ENCODE peak calls at places on chromosomes 11 and 22, in five cellular contexts. One of them, this sample, is unnamed.

GRCh38 chr22:46737105-46737975 is 712 bp downstream of the CERK start:
- DNase-seq in HuH-7.5: peak; percentile 65
- DNase-seq in GM04503: no peak
- DNase-seq in NAMALWA: peak; percentile 69
- DNase-seq in CD4-positive, CD25-positive, alpha-beta regulatory T cell: peak; percentile 51
- DNase-seq in this sample: no peak

GRCh38 chr11:66853242-66854229 is 3.3 kb upstream of the LRFN4 start:
- DNase-seq in HuH-7.5: peak; percentile 78
- DNase-seq in GM04503: no peak
- DNase-seq in NAMALWA: no peak
- DNase-seq in CD4-positive, CD25-positive, alpha-beta regulatory T cell: no peak
- DNase-seq in this sample: no peak

GRCh38 chr11:65182258-65183170 is 786 bp downstream of the CAPN1 start:
- DNase-seq in HuH-7.5: no peak
- DNase-seq in GM04503: no peak
- DNase-seq in NAMALWA: no peak
- DNase-seq in CD4-positive, CD25-positive, alpha-beta regulatory T cell: no peak
- DNase-seq in this sample: no peak

GRCh38 chr22:18905540-18906409 is at the start of gene DGCR6:
- DNase-seq in HuH-7.5: no peak
- DNase-seq in GM04503: no peak
- DNase-seq in NAMALWA: no peak
- DNase-seq in CD4-positive, CD25-positive, alpha-beta regulatory T cell: no peak
- DNase-seq in this sample: no peak

GRCh38 chr22:36117053-36117554 is 43.5 kb downstream of the APOL3 start:
- DNase-seq in HuH-7.5: no peak
- DNase-seq in GM04503: no peak
- DNase-seq in NAMALWA: no peak
- DNase-seq in CD4-positive, CD25-positive, alpha-beta regulatory T cell: no peak
- DNase-seq in this sample: no peak

GRCh38 chr11:64638017-64638664 is 47.1 kb downstream of the SLC22A12 start:
- DNase-seq in HuH-7.5: no peak
- DNase-seq in GM04503: no peak
- DNase-seq in NAMALWA: peak; percentile 81
- DNase-seq in CD4-positive, CD25-positive, alpha-beta regulatory T cell: no peak
- DNase-seq in this sample: no peak

GRCh38 chr11:99066609-99067008 is 45.9 kb downstream of the CNTN5 start:
- DNase-seq in HuH-7.5: no peak
- DNase-seq in GM04503: no peak
- DNase-seq in NAMALWA: no peak
- DNase-seq in CD4-positive, CD25-positive, alpha-beta regulatory T cell: no peak
- DNase-seq in this sample: no peak

GRCh38 chr11:77146261-77147035 is 18.4 kb downstream of the MYO7A start:
- DNase-seq in HuH-7.5: no peak
- DNase-seq in GM04503: no peak
- DNase-seq in NAMALWA: no peak
- DNase-seq in CD4-positive, CD25-positive, alpha-beta regulatory T cell: no peak
- DNase-seq in this sample: no peak

GRCh38 chr11:72338266-72338665 is 94.3 kb upstream of the PHOX2A start:
- DNase-seq in HuH-7.5: no peak
- DNase-seq in GM04503: no peak
- DNase-seq in NAMALWA: no peak
- DNase-seq in CD4-positive, CD25-positive, alpha-beta regulatory T cell: no peak
- DNase-seq in this sample: no peak

GRCh38 chr11:70783356-70783755 is 385.0 kb downstream of the CTTN start:
- DNase-seq in HuH-7.5: no peak
- DNase-seq in GM04503: no peak
- DNase-seq in NAMALWA: no peak
- DNase-seq in CD4-positive, CD25-positive, alpha-beta regulatory T cell: no peak
- DNase-seq in this sample: no peak

GRCh38 chr11:43927925-43928707 is 14.3 kb upstream of the C11orf96 start:
- DNase-seq in HuH-7.5: no peak
- DNase-seq in GM04503: no peak
- DNase-seq in NAMALWA: no peak
- DNase-seq in CD4-positive, CD25-positive, alpha-beta regulatory T cell: no peak
- DNase-seq in this sample: no peak

GRCh38 chr11:100681064-100681502 is 6.0 kb upstream of the ARHGAP42 start:
- DNase-seq in HuH-7.5: peak; percentile 46
- DNase-seq in GM04503: peak; percentile 15
- DNase-seq in NAMALWA: peak; percentile 93
- DNase-seq in CD4-positive, CD25-positive, alpha-beta regulatory T cell: no peak
- DNase-seq in this sample: no peak

GRCh38 chr22:29445508-29445907 is 7.1 kb downstream of the RFPL1 start:
- DNase-seq in HuH-7.5: no peak
- DNase-seq in GM04503: no peak
- DNase-seq in NAMALWA: no peak
- DNase-seq in CD4-positive, CD25-positive, alpha-beta regulatory T cell: no peak
- DNase-seq in this sample: no peak

GRCh38 chr11:3674189-3674588 is 3.0 kb upstream of the CHRNA10 start:
- DNase-seq in HuH-7.5: no peak
- DNase-seq in GM04503: no peak
- DNase-seq in NAMALWA: no peak
- DNase-seq in CD4-positive, CD25-positive, alpha-beta regulatory T cell: no peak
- DNase-seq in this sample: peak; percentile 9

GRCh38 chr11:2776351-2777061 is 76.7 kb upstream of the KCNQ1OT1 start:
- DNase-seq in HuH-7.5: no peak
- DNase-seq in GM04503: no peak
- DNase-seq in NAMALWA: no peak
- DNase-seq in CD4-positive, CD25-positive, alpha-beta regulatory T cell: no peak
- DNase-seq in this sample: no peak

GRCh38 chr22:46036558-46037408 is 59.8 kb upstream of the WNT7B start:
- DNase-seq in HuH-7.5: peak; percentile 61
- DNase-seq in GM04503: no peak
- DNase-seq in NAMALWA: peak; percentile 85
- DNase-seq in CD4-positive, CD25-positive, alpha-beta regulatory T cell: peak; percentile 71
- DNase-seq in this sample: no peak

GRCh38 chr22:27492566-27493201 is 308.9 kb downstream of the MN1 start:
- DNase-seq in HuH-7.5: no peak
- DNase-seq in GM04503: no peak
- DNase-seq in NAMALWA: no peak
- DNase-seq in CD4-positive, CD25-positive, alpha-beta regulatory T cell: no peak
- DNase-seq in this sample: no peak

GRCh38 chr11:113681711-113682410 is 24.2 kb downstream of the TMPRSS5 start:
- DNase-seq in HuH-7.5: no peak
- DNase-seq in GM04503: no peak
- DNase-seq in NAMALWA: no peak
- DNase-seq in CD4-positive, CD25-positive, alpha-beta regulatory T cell: no peak
- DNase-seq in this sample: no peak

GRCh38 chr11:16791494-16791961 is 53.1 kb downstream of the C11orf58 start:
- DNase-seq in HuH-7.5: no peak
- DNase-seq in GM04503: peak; percentile 89
- DNase-seq in NAMALWA: no peak
- DNase-seq in CD4-positive, CD25-positive, alpha-beta regulatory T cell: no peak
- DNase-seq in this sample: peak; percentile 74

GRCh38 chr22:30565341-30565740 is 9.1 kb downstream of the GAL3ST1 start:
- DNase-seq in HuH-7.5: no peak
- DNase-seq in GM04503: peak; percentile 19
- DNase-seq in NAMALWA: no peak
- DNase-seq in CD4-positive, CD25-positive, alpha-beta regulatory T cell: no peak
- DNase-seq in this sample: no peak

GRCh38 chr11:58927393-58928081 is 11.8 kb upstream of the GLYATL1 start:
- DNase-seq in HuH-7.5: no peak
- DNase-seq in GM04503: no peak
- DNase-seq in NAMALWA: peak; percentile 84
- DNase-seq in CD4-positive, CD25-positive, alpha-beta regulatory T cell: peak; percentile 8
- DNase-seq in this sample: no peak

GRCh38 chr11:106723071-106723470 is 295.2 kb downstream of the GUCY1A2 start:
- DNase-seq in HuH-7.5: no peak
- DNase-seq in GM04503: no peak
- DNase-seq in NAMALWA: no peak
- DNase-seq in CD4-positive, CD25-positive, alpha-beta regulatory T cell: no peak
- DNase-seq in this sample: no peak

GRCh38 chr22:39727541-39727940 is 157.0 kb downstream of the CACNA1I start:
- DNase-seq in HuH-7.5: no peak
- DNase-seq in GM04503: no peak
- DNase-seq in NAMALWA: no peak
- DNase-seq in CD4-positive, CD25-positive, alpha-beta regulatory T cell: no peak
- DNase-seq in this sample: no peak

GRCh38 chr11:118167253-118167652 is 9.2 kb downstream of the SCN2B start:
- DNase-seq in HuH-7.5: no peak
- DNase-seq in GM04503: no peak
- DNase-seq in NAMALWA: no peak
- DNase-seq in CD4-positive, CD25-positive, alpha-beta regulatory T cell: no peak
- DNase-seq in this sample: no peak

GRCh38 chr11:27420217-27420616 is 52.4 kb downstream of the LGR4 start:
- DNase-seq in HuH-7.5: no peak
- DNase-seq in GM04503: no peak
- DNase-seq in NAMALWA: no peak
- DNase-seq in CD4-positive, CD25-positive, alpha-beta regulatory T cell: no peak
- DNase-seq in this sample: no peak

GRCh38 chr11:17766590-17766989 is 32.0 kb downstream of the KCNC1 start:
- DNase-seq in HuH-7.5: no peak
- DNase-seq in GM04503: no peak
- DNase-seq in NAMALWA: no peak
- DNase-seq in CD4-positive, CD25-positive, alpha-beta regulatory T cell: no peak
- DNase-seq in this sample: no peak

GRCh38 chr11:119085523-119085878 is 820 bp downstream of the HMBS start:
- DNase-seq in HuH-7.5: no peak
- DNase-seq in GM04503: no peak
- DNase-seq in NAMALWA: no peak
- DNase-seq in CD4-positive, CD25-positive, alpha-beta regulatory T cell: no peak
- DNase-seq in this sample: no peak

GRCh38 chr11:133520707-133521106 is 11.6 kb downstream of the OPCML start:
- DNase-seq in HuH-7.5: no peak
- DNase-seq in GM04503: no peak
- DNase-seq in NAMALWA: no peak
- DNase-seq in CD4-positive, CD25-positive, alpha-beta regulatory T cell: no peak
- DNase-seq in this sample: no peak

GRCh38 chr11:34653851-34654490 is 33.1 kb downstream of the EHF start:
- DNase-seq in HuH-7.5: no peak
- DNase-seq in GM04503: peak; percentile 89
- DNase-seq in NAMALWA: peak; percentile 12
- DNase-seq in CD4-positive, CD25-positive, alpha-beta regulatory T cell: no peak
- DNase-seq in this sample: peak; percentile 92

GRCh38 chr11:58276151-58276550 is 8.1 kb upstream of the OR10W1 start:
- DNase-seq in HuH-7.5: no peak
- DNase-seq in GM04503: no peak
- DNase-seq in NAMALWA: no peak
- DNase-seq in CD4-positive, CD25-positive, alpha-beta regulatory T cell: no peak
- DNase-seq in this sample: no peak

GRCh38 chr11:7892059-7892699 is 38.9 kb downstream of the OR10A6 start:
- DNase-seq in HuH-7.5: no peak
- DNase-seq in GM04503: peak; percentile 42
- DNase-seq in NAMALWA: peak; percentile 87
- DNase-seq in CD4-positive, CD25-positive, alpha-beta regulatory T cell: no peak
- DNase-seq in this sample: peak; percentile 40

GRCh38 chr11:45852018-45852711 is 4.9 kb downstream of the CRY2 start:
- DNase-seq in HuH-7.5: no peak
- DNase-seq in GM04503: no peak
- DNase-seq in NAMALWA: peak; percentile 16
- DNase-seq in CD4-positive, CD25-positive, alpha-beta regulatory T cell: no peak
- DNase-seq in this sample: no peak

GRCh38 chr11:31987118-31988005 is 103.5 kb upstream of the RCN1 start:
- DNase-seq in HuH-7.5: no peak
- DNase-seq in GM04503: no peak
- DNase-seq in NAMALWA: no peak
- DNase-seq in CD4-positive, CD25-positive, alpha-beta regulatory T cell: no peak
- DNase-seq in this sample: no peak